ENCODE peak calls at places on chromosome 6, in six cellular contexts. One of them, this sample, is unnamed. For H3K4me1, the result is how much of the 10 kb centered on the place peaks cover.

GRCh38 chr6:130517444-130517931 is 151.7 kb downstream of the TMEM200A start:
- DNase-seq in psoas muscle: no peak
- DNase-seq in neural progenitor cell: no peak
- DNase-seq in PC-3: peak
- DNase-seq in stomach: no peak
- DNase-seq in adrenal gland: no peak
- DNase-seq in this sample: no peak

GRCh38 chr6:108452725-108453195 is 108.0 kb upstream of the FOXO3 start:
- DNase-seq in psoas muscle: no peak
- DNase-seq in neural progenitor cell: peak
- DNase-seq in PC-3: no peak
- DNase-seq in stomach: no peak
- DNase-seq in adrenal gland: no peak
- DNase-seq in this sample: no peak

GRCh38 chr6:83927470-83927869 is 68.0 kb downstream of the CYB5R4 start:
- DNase-seq in psoas muscle: no peak
- DNase-seq in neural progenitor cell: no peak
- DNase-seq in PC-3: no peak
- DNase-seq in stomach: no peak
- DNase-seq in adrenal gland: no peak
- DNase-seq in this sample: no peak

GRCh38 chr6:18362058-18362561 is 25.0 kb upstream of the RNF144B start:
- DNase-seq in psoas muscle: no peak
- DNase-seq in neural progenitor cell: no peak
- DNase-seq in PC-3: peak
- DNase-seq in stomach: no peak
- DNase-seq in adrenal gland: no peak
- DNase-seq in this sample: peak

GRCh38 chr6:96212076-96212475 is 196.3 kb downstream of the FUT9 start:
- DNase-seq in psoas muscle: no peak
- DNase-seq in neural progenitor cell: no peak
- DNase-seq in PC-3: no peak
- DNase-seq in stomach: no peak
- DNase-seq in adrenal gland: no peak
- DNase-seq in this sample: no peak

GRCh38 chr6:156268849-156269248 is 508.3 kb upstream of the ARID1B start:
- DNase-seq in psoas muscle: no peak
- DNase-seq in neural progenitor cell: no peak
- DNase-seq in PC-3: no peak
- DNase-seq in stomach: no peak
- DNase-seq in adrenal gland: no peak
- DNase-seq in this sample: no peak

GRCh38 chr6:150719099-150719767 is 119.5 kb downstream of the PLEKHG1 start:
- DNase-seq in psoas muscle: no peak
- DNase-seq in neural progenitor cell: no peak
- DNase-seq in PC-3: peak
- DNase-seq in stomach: no peak
- DNase-seq in adrenal gland: no peak
- DNase-seq in this sample: no peak

GRCh38 chr6:12844284-12845223 is 128.0 kb downstream of the PHACTR1 start:
- DNase-seq in psoas muscle: no peak
- DNase-seq in neural progenitor cell: peak
- DNase-seq in PC-3: peak
- DNase-seq in stomach: no peak
- DNase-seq in adrenal gland: no peak
- DNase-seq in this sample: no peak

GRCh38 chr6:118298476-118298875 is 249.6 kb upstream of the PLN start:
- DNase-seq in psoas muscle: no peak
- DNase-seq in neural progenitor cell: no peak
- DNase-seq in PC-3: no peak
- DNase-seq in stomach: no peak
- DNase-seq in adrenal gland: no peak
- DNase-seq in this sample: no peak

GRCh38 chr6:6002005-6002808 is 4.5 kb downstream of the NRN1 start:
- DNase-seq in psoas muscle: no peak
- DNase-seq in neural progenitor cell: peak
- DNase-seq in PC-3: no peak
- DNase-seq in stomach: no peak
- DNase-seq in adrenal gland: no peak
- DNase-seq in this sample: no peak

GRCh38 chr6:337782-338464 is 45.6 kb downstream of the DUSP22 start:
- DNase-seq in psoas muscle: no peak
- DNase-seq in neural progenitor cell: no peak
- DNase-seq in PC-3: no peak
- DNase-seq in stomach: no peak
- DNase-seq in adrenal gland: no peak
- DNase-seq in this sample: no peak

GRCh38 chr6:26545617-26546016 is 7.5 kb downstream of the HMGN4 start:
- DNase-seq in psoas muscle: no peak
- DNase-seq in neural progenitor cell: no peak
- DNase-seq in PC-3: no peak
- DNase-seq in stomach: no peak
- DNase-seq in adrenal gland: no peak
- DNase-seq in this sample: no peak

GRCh38 chr6:112443666-112444065 is 96.5 kb downstream of the RFPL4B start:
- DNase-seq in psoas muscle: peak
- DNase-seq in neural progenitor cell: no peak
- DNase-seq in PC-3: no peak
- DNase-seq in stomach: peak
- DNase-seq in adrenal gland: no peak
- DNase-seq in this sample: peak

GRCh38 chr6:163415176-163415619 is 680 bp downstream of the QKI start:
- DNase-seq in psoas muscle: peak
- DNase-seq in neural progenitor cell: no peak
- DNase-seq in PC-3: no peak
- DNase-seq in stomach: no peak
- DNase-seq in adrenal gland: no peak
- DNase-seq in this sample: no peak

GRCh38 chr6:26155066-26155925 is 68.1 kb downstream of the HFE start:
- DNase-seq in psoas muscle: peak
- DNase-seq in neural progenitor cell: peak
- DNase-seq in PC-3: peak
- DNase-seq in stomach: no peak
- DNase-seq in adrenal gland: no peak
- DNase-seq in this sample: peak

GRCh38 chr6:137352859-137353258 is 133.7 kb upstream of the IFNGR1 start:
- DNase-seq in psoas muscle: no peak
- DNase-seq in neural progenitor cell: no peak
- DNase-seq in PC-3: no peak
- DNase-seq in stomach: no peak
- DNase-seq in adrenal gland: no peak
- DNase-seq in this sample: no peak

GRCh38 chr6:11215773-11216172 is 16.7 kb downstream of the NEDD9 start:
- DNase-seq in psoas muscle: no peak
- DNase-seq in neural progenitor cell: peak
- DNase-seq in PC-3: no peak
- DNase-seq in stomach: peak
- DNase-seq in adrenal gland: peak
- DNase-seq in this sample: no peak

GRCh38 chr6:25279748-25280616 is 808 bp downstream of the CARMIL1 start:
- DNase-seq in psoas muscle: no peak
- DNase-seq in neural progenitor cell: peak
- DNase-seq in PC-3: peak
- DNase-seq in stomach: peak
- DNase-seq in adrenal gland: peak
- DNase-seq in this sample: no peak

GRCh38 chr6:157260735-157261134 is 62.6 kb downstream of the TMEM242 start:
- DNase-seq in psoas muscle: no peak
- DNase-seq in neural progenitor cell: no peak
- DNase-seq in PC-3: no peak
- DNase-seq in stomach: no peak
- DNase-seq in adrenal gland: no peak
- DNase-seq in this sample: no peak

GRCh38 chr6:35498407-35499045 is 1.6 kb upstream of the TEAD3 start:
- DNase-seq in psoas muscle: no peak
- DNase-seq in neural progenitor cell: no peak
- DNase-seq in PC-3: no peak
- DNase-seq in stomach: no peak
- DNase-seq in adrenal gland: no peak
- DNase-seq in this sample: no peak

GRCh38 chr6:148146717-148147116 is 195.9 kb upstream of the SASH1 start:
- DNase-seq in psoas muscle: no peak
- DNase-seq in neural progenitor cell: no peak
- DNase-seq in PC-3: peak
- DNase-seq in stomach: no peak
- DNase-seq in adrenal gland: no peak
- DNase-seq in this sample: no peak

GRCh38 chr6:134145786-134146185 is 93.4 kb upstream of the SLC2A12 start:
- DNase-seq in psoas muscle: no peak
- DNase-seq in neural progenitor cell: peak
- DNase-seq in PC-3: peak
- DNase-seq in stomach: no peak
- DNase-seq in adrenal gland: no peak
- DNase-seq in this sample: no peak

GRCh38 chr6:24054388-24054787 is 71.6 kb upstream of the NRSN1 start:
- DNase-seq in psoas muscle: no peak
- DNase-seq in neural progenitor cell: no peak
- DNase-seq in PC-3: no peak
- DNase-seq in stomach: no peak
- DNase-seq in adrenal gland: no peak
- DNase-seq in this sample: no peak

GRCh38 chr6:53235508-53235907 is 86.9 kb upstream of the GCM1 start:
- DNase-seq in psoas muscle: no peak
- DNase-seq in neural progenitor cell: no peak
- DNase-seq in PC-3: no peak
- DNase-seq in stomach: no peak
- DNase-seq in adrenal gland: no peak
- DNase-seq in this sample: no peak

GRCh38 chr6:124487778-124488431 is 474.3 kb upstream of the RNF217 start:
- DNase-seq in psoas muscle: no peak
- DNase-seq in neural progenitor cell: no peak
- DNase-seq in PC-3: peak
- DNase-seq in stomach: no peak
- DNase-seq in adrenal gland: no peak
- DNase-seq in this sample: no peak

GRCh38 chr6:3865463-3865862 is 16.3 kb downstream of the FAM50B start:
- DNase-seq in psoas muscle: no peak
- DNase-seq in neural progenitor cell: no peak
- DNase-seq in PC-3: no peak
- DNase-seq in stomach: no peak
- DNase-seq in adrenal gland: no peak
- DNase-seq in this sample: no peak

GRCh38 chr6:137145421-137145820 is 28.0 kb downstream of the IL22RA2 start:
- DNase-seq in psoas muscle: no peak
- DNase-seq in neural progenitor cell: no peak
- DNase-seq in PC-3: no peak
- DNase-seq in stomach: no peak
- DNase-seq in adrenal gland: no peak
- DNase-seq in this sample: no peak

GRCh38 chr6:13488015-13488895 is 855 bp upstream of the GFOD1 start:
- DNase-seq in psoas muscle: peak
- DNase-seq in neural progenitor cell: peak
- DNase-seq in PC-3: no peak
- DNase-seq in stomach: peak
- DNase-seq in adrenal gland: no peak
- DNase-seq in this sample: peak

GRCh38 chr6:34455831-34456230 is 10.0 kb upstream of the PACSIN1 start:
- DNase-seq in psoas muscle: no peak
- DNase-seq in neural progenitor cell: no peak
- DNase-seq in PC-3: no peak
- DNase-seq in stomach: no peak
- DNase-seq in adrenal gland: no peak
- DNase-seq in this sample: no peak

GRCh38 chr6:134451529-134451928 is 133.6 kb upstream of the SGK1 start:
- DNase-seq in psoas muscle: no peak
- DNase-seq in neural progenitor cell: no peak
- DNase-seq in PC-3: no peak
- DNase-seq in stomach: no peak
- DNase-seq in adrenal gland: no peak
- DNase-seq in this sample: no peak

DNA sequence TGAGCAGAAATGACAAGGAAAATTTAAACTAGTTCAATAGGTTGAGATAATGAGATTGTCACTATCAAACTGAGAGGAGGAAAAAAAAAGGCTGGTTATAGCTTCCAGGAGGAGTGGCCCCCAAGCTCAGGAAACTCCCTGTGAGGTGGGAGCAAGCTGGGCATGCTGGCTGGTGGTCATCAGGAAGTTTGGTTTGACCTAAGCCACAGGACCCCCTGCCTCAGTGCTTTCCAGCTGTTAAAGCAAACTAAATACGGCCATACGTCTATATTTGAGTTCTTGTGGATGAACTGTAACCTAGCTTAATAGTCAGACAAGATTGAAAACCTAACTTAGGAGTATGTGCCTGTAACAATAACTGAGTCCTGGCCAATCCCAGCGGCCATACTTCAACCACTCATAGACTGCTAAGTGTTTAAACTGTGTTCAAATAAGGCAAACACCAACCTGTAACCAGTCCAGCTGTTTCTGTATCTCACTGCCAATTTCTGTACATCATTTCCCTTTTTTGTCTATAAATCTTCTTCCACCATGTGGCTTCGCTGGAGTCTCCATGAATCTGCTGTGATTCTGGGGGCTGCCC is 24.6 kb upstream of the ZBTB24 start:
- DNase-seq in psoas muscle: no peak
- DNase-seq in neural progenitor cell: no peak
- DNase-seq in PC-3: no peak
- DNase-seq in stomach: no peak
- DNase-seq in adrenal gland: no peak
- DNase-seq in this sample: no peak
- H3K27ac ChIP-seq in psoas muscle: no peak
- H3K27ac ChIP-seq in neural progenitor cell: peak
- H3K27ac ChIP-seq in PC-3: no peak
- H3K27ac ChIP-seq in stomach: no peak
- H3K27ac ChIP-seq in adrenal gland: no peak
- H3K27ac ChIP-seq in this sample: no peak

GRCh38 chr6:27839303-27840081 is 72.7 kb downstream of the OR2B2 start:
- DNase-seq in psoas muscle: peak
- DNase-seq in neural progenitor cell: peak
- DNase-seq in PC-3: peak
- DNase-seq in stomach: peak
- DNase-seq in adrenal gland: peak
- DNase-seq in this sample: no peak
- TF ChIP-seq CTCF in psoas muscle: no peak
- TF ChIP-seq CTCF in neural progenitor cell: no peak
- TF ChIP-seq CTCF in PC-3: no peak
- TF ChIP-seq CTCF in stomach: no peak
- TF ChIP-seq CTCF in adrenal gland: no peak
- TF ChIP-seq CTCF in this sample: no peak

DNA sequence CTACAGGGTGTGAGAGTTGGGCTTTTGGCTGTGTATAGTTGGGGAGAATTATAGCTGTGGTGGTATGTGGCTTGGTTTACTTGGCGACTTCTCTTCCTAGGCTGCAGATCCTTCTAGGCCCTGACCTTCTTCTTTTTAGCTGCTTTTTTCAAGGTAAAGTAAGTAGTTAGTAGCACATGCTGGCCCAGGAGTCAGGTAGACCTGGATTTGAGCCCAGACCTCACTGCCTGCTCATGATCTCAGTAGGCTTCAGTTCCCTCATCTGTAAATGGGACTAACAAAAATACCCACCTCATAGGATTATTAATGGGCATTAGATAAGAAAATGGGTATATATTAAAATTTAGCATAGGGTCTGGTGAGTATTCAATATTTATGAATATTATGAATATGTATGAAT is 17.4 kb upstream of the TMEM217 start:
- DNase-seq in psoas muscle: no peak
- DNase-seq in neural progenitor cell: no peak
- DNase-seq in PC-3: no peak
- DNase-seq in stomach: no peak
- DNase-seq in adrenal gland: no peak
- DNase-seq in this sample: peak
- H3K4me1 ChIP-seq in psoas muscle: half or more
- H3K4me1 ChIP-seq in neural progenitor cell: under half
- H3K4me1 ChIP-seq in PC-3: under half
- H3K4me1 ChIP-seq in stomach: under half
- H3K4me1 ChIP-seq in adrenal gland: under half
- H3K4me1 ChIP-seq in this sample: half or more

GRCh38 chr6:169619650-169620049 is 82.2 kb downstream of the WDR27 start:
- DNase-seq in psoas muscle: no peak
- DNase-seq in neural progenitor cell: peak
- DNase-seq in PC-3: peak
- DNase-seq in stomach: no peak
- DNase-seq in adrenal gland: no peak
- DNase-seq in this sample: no peak
- H3K27ac ChIP-seq in psoas muscle: no peak
- H3K27ac ChIP-seq in neural progenitor cell: no peak
- H3K27ac ChIP-seq in PC-3: peak
- H3K27ac ChIP-seq in stomach: no peak
- H3K27ac ChIP-seq in adrenal gland: no peak
- H3K27ac ChIP-seq in this sample: no peak

This sample was measured in gastrocnemius medialis.